ENCODE peak calls at places on chromosomes 3 and 15, in nine cellular contexts. M, P, J, G, Q, S, N, W and T are unnamed samples.
A peak's percentile ranks its signal among the peaks of the same experiment; 100 is the strongest.

GRCh38 chr15:49877117-49877860 is 241.7 kb downstream of the ATP8B4 start:
- DNase-seq in M (no peak), P (no peak), J (no peak), G (peak; percentile 30), Q (peak; percentile 24), S (no peak), N (peak; percentile 65), W (no peak), T (no peak)

GRCh38 chr3:63500196-63500595 is 152.3 kb upstream of the SNTN start:
- DNase-seq in M (no peak), P (no peak), J (no peak), G (no peak), Q (no peak), S (no peak), N (no peak), W (no peak), T (no peak)

GRCh38 chr15:51350723-51351122 is 9.3 kb downstream of the GLDN start:
- DNase-seq in M (no peak), P (no peak), J (no peak), G (no peak), Q (no peak), S (no peak), N (no peak), W (no peak), T (no peak)

GRCh38 chr3:143613226-143613625 is 235.0 kb downstream of the SLC9A9 start:
- DNase-seq in M (no peak), P (no peak), J (no peak), G (no peak), Q (no peak), S (peak; percentile 69), N (no peak), W (no peak), T (no peak)

GRCh38 chr3:150367771-150368170 is 40.3 kb upstream of the TSC22D2 start:
- DNase-seq in M (no peak), P (no peak), J (no peak), G (no peak), Q (no peak), S (no peak), N (no peak), W (no peak), T (no peak)

GRCh38 chr3:117750674-117751073 is 1041.1 kb downstream of the TUSC7 start:
- DNase-seq in M (no peak), P (no peak), J (no peak), G (no peak), Q (no peak), S (no peak), N (no peak), W (no peak), T (no peak)

GRCh38 chr15:34726407-34727100 is 28.2 kb downstream of the GJD2 start:
- DNase-seq in M (no peak), P (peak; percentile 19), J (no peak), G (peak; percentile 61), Q (no peak), S (no peak), N (no peak), W (no peak), T (no peak)

GRCh38 chr15:91887321-91887720 is 33.8 kb downstream of the SLCO3A1 start:
- DNase-seq in M (no peak), P (no peak), J (no peak), G (no peak), Q (no peak), S (no peak), N (no peak), W (no peak), T (no peak)